ENCODE peak calls at places on chromosomes 3 and 15, in five cellular contexts. V is NT2/D1, Q is GM12878, L is HepG2, Y is H1. D is an unnamed sample.
A peak's percentile ranks its signal among the peaks of the same experiment; 100 is the strongest.

GRCh38 chr3:130950641-130951040 is 56.8 kb downstream of the ATP2C1 start:
- DNase-seq in V (no peak), Q (no peak), L (no peak), Y (no peak), D (no peak)

GRCh38 chr3:118098818-118099217 is 935.8 kb downstream of the IGSF11 start:
- DNase-seq in V (no peak), Q (no peak), L (no peak), Y (no peak), D (no peak)

GRCh38 chr3:38755130-38755529 is 60.9 kb downstream of the SCN10A start:
- DNase-seq in V (no peak), Q (no peak), L (no peak), Y (peak; percentile 44), D (no peak)

GRCh38 chr3:31980530-31981205 is 394 bp downstream of the OSBPL10 start:
- DNase-seq in V (no peak), Q (no peak), L (peak; percentile 54), Y (peak; percentile 76), D (peak; percentile 68)

GRCh38 chr3:134388292-134388691 is 14.0 kb upstream of the AMOTL2 start:
- DNase-seq in V (no peak), Q (no peak), L (no peak), Y (no peak), D (no peak)

GRCh38 chr3:67030785-67031740 is 33.0 kb downstream of the KBTBD8 start:
- DNase-seq in V (no peak), Q (peak; percentile 19), L (no peak), Y (no peak), D (no peak)

GRCh38 chr3:146929696-146930095 is 324.6 kb upstream of the PLSCR5 start:
- DNase-seq in V (no peak), Q (no peak), L (no peak), Y (no peak), D (no peak)

GRCh38 chr3:50275996-50276761 is 2.7 kb upstream of the LSMEM2 start:
- DNase-seq in V (no peak), Q (no peak), L (no peak), Y (peak; percentile 78), D (no peak)

GRCh38 chr3:67418539-67419529 is 235.6 kb downstream of the SUCLG2 start:
- DNase-seq in V (no peak), Q (no peak), L (no peak), Y (no peak), D (no peak)

GRCh38 chr3:157100079-157100477 is 59.9 kb downstream of the CCNL1 start:
- DNase-seq in V (no peak), Q (no peak), L (no peak), Y (no peak), D (no peak)

GRCh38 chr3:123080864-123081562 is 14.2 kb downstream of the PDIA5 start:
- DNase-seq in V (no peak), Q (no peak), L (no peak), Y (no peak), D (no peak)

GRCh38 chr15:62517541-62517940 is 352.5 kb upstream of the C2CD4B start:
- DNase-seq in V (no peak), Q (no peak), L (no peak), Y (no peak), D (no peak)

GRCh38 chr3:125051715-125052581 is 3.8 kb downstream of the HEG1 start:
- DNase-seq in V (no peak), Q (peak; percentile 56), L (no peak), Y (peak; percentile 56), D (no peak)

GRCh38 chr15:77606142-77607034 is 26.3 kb downstream of the LINGO1 start:
- DNase-seq in V (no peak), Q (no peak), L (no peak), Y (no peak), D (no peak)

GRCh38 chr3:134487406-134487805 is 1.5 kb downstream of the CEP63 start:
- DNase-seq in V (no peak), Q (no peak), L (no peak), Y (no peak), D (no peak)

GRCh38 chr15:31248263-31248662 is 78.4 kb upstream of the KLF13 start:
- DNase-seq in V (no peak), Q (no peak), L (no peak), Y (no peak), D (no peak)

GRCh38 chr3:63724987-63725386 is 72.5 kb downstream of the SNTN start:
- DNase-seq in V (peak; percentile 32), Q (no peak), L (no peak), Y (no peak), D (no peak)

GRCh38 chr3:133895208-133896001 is at the start of gene RAB6B:
- DNase-seq in V (no peak), Q (no peak), L (no peak), Y (peak; percentile 82), D (peak; percentile 86)

GRCh38 chr15:50881121-50882048 is 27.1 kb upstream of the AP4E1 start:
- DNase-seq in V (no peak), Q (peak; percentile 56), L (peak; percentile 5), Y (no peak), D (no peak)

GRCh38 chr15:41832875-41833274 is 5.0 kb downstream of the JMJD7 start:
- DNase-seq in V (no peak), Q (no peak), L (no peak), Y (no peak), D (no peak)

GRCh38 chr15:72285927-72286516 is 13.7 kb upstream of the PARP6 start:
- DNase-seq in V (peak; percentile 22), Q (no peak), L (peak; percentile 28), Y (peak; percentile 72), D (peak; percentile 72)
- TF ChIP-seq SUZ12 in V (no peak), Q (no peak), L (no peak), Y (no peak), D (no peak)

DNA sequence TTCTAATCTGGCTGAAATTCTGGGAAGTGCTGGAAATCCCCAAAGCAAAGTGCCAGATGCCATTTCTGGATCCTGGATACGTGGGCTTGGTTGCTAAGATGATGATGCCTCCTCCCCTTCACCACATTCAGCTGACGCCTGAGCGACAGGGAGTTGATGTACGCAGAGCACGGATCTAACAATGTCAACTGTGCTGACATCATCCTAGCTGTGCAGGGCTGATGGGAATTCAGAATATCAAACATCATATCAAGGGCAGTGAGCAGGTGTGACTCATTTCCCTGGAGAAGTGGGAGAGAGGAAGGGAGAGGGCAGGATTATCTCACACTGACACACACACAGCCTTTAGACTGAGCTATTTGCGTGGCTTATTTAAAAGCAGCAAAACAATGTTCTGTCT is 92.6 kb upstream of the ZBTB20 start:
- DNase-seq in V (no peak), Q (no peak), L (peak; percentile 9), Y (no peak), D (peak; percentile 20)
- TF ChIP-seq SUZ12 in V (no peak), Q (no peak), L (no peak), Y (no peak), D (no peak)

GRCh38 chr3:53286727-53287412 is 31.0 kb upstream of the TKT start:
- DNase-seq in V (peak; percentile 76), Q (no peak), L (no peak), Y (no peak), D (no peak)
- TF ChIP-seq SUZ12 in V (no peak), Q (no peak), L (no peak), Y (no peak), D (no peak)

DNA sequence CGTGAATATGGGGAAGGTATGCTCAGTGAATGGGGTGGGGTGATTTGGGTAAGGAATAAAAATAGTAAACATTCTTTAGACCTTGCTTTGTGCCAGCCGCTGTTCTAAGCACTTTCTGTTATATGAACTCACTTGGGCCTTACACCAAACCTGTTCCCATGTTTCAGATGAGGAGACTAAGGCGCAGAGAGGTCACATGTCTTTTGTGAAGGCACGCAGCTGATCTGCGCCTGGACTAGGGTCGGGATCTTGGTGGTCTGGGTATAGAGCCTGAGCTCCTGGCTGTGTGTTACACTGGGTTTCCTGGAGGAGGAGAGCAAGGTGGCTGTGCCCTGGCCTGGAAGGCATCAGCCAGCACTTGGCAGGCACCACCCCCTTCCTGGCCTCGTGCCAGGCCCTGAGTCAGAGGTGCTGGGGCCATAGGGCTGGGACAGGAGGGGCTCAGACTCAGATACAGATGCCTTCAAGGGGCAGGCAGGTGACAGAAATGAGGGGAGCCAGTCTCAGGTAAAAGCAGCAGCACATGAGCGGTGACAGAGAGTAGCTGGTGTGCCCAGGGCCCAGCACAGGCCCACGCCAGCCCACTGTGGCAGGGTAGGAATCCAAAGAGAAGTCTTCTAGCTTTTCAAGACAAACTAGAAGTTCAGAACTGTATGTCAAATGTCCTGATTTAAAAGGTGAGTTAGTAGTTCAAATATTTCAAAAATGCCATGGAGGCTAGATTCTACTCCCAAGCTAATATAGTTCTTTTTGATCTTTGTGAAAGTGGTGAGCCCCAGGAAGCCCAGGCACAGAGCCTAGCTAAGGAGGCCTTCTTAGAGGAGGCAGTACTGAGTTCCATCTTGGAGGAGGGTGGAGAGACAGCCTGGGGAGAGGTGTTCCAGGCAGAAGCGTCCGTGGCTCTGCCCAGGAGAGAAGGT is 83.1 kb downstream of the DNAJB8 start:
- DNase-seq in V (no peak), Q (no peak), L (peak; percentile 37), Y (no peak), D (peak; percentile 64)
- TF ChIP-seq SUZ12 in V (no peak), Q (no peak), L (no peak), Y (no peak), D (no peak)

GRCh38 chr3:73604491-73604890 is 20.2 kb downstream of the PDZRN3 start:
- DNase-seq in V (no peak), Q (no peak), L (no peak), Y (no peak), D (no peak)
- TF ChIP-seq SUZ12 in V (no peak), Q (no peak), L (no peak), Y (no peak), D (no peak)

GRCh38 chr3:15277861-15278260 is 54.5 kb downstream of the SH3BP5 start:
- DNase-seq in V (no peak), Q (no peak), L (no peak), Y (no peak), D (no peak)

GRCh38 chr3:15281817-15282216 is 50.6 kb downstream of the SH3BP5 start:
- DNase-seq in V (no peak), Q (no peak), L (no peak), Y (no peak), D (no peak)

GRCh38 chr3:15279671-15280402 is 52.5 kb downstream of the SH3BP5 start:
- DNase-seq in V (no peak), Q (no peak), L (no peak), Y (no peak), D (no peak)

GRCh38 chr3:15280853-15281532 is 51.4 kb downstream of the SH3BP5 start:
- DNase-seq in V (no peak), Q (no peak), L (peak; percentile 21), Y (no peak), D (no peak)

DNA sequence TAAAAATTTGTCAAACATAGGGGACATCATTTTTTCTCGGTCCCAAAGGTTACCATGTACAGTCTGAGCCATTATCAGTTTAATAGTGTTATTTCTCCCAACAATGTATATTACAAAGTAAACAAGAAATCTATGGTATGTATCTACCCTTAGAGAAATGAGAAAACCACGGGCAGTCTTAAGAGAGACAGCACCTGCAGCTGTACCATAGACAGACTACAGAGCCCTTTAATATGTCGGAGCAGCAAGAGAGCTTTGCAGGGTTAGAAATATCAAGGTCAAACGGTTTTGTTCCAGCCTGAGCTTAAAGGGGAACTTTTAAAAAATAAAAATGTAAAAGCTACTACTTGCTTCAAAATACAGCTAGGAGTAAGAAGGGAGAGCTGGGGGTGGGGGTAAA is 53.2 kb downstream of the SH3BP5 start:
- DNase-seq in V (no peak), Q (no peak), L (no peak), Y (no peak), D (no peak)
- TF ChIP-seq SUZ12 in V (no peak), Q (no peak), L (no peak), Y (no peak), D (no peak)

D was measured in HEK293T.